ENCODE peak calls at places on chromosomes 3 and 15, in six cellular contexts. F, R, W, O, A and K are unnamed samples.

GRCh38 chr3:99697250-99697649 is 58.9 kb downstream of the COL8A1 start:
- DNase-seq in F (no peak), R (no peak), W (no peak), O (no peak), A (no peak), K (no peak)

GRCh38 chr3:64488938-64489337 is 198.9 kb downstream of the ADAMTS9 start:
- DNase-seq in F (no peak), R (no peak), W (no peak), O (no peak), A (no peak), K (no peak)

GRCh38 chr15:36612063-36612788 is 32.8 kb downstream of the CDIN1 start:
- DNase-seq in F (no peak), R (no peak), W (peak), O (no peak), A (no peak), K (peak)

GRCh38 chr3:8657804-8658311 is 13.3 kb upstream of the SSUH2 start:
- DNase-seq in F (no peak), R (no peak), W (no peak), O (no peak), A (no peak), K (no peak)

GRCh38 chr3:128683957-128684356 is 33.3 kb upstream of the RPN1 start:
- DNase-seq in F (no peak), R (peak), W (no peak), O (no peak), A (no peak), K (no peak)

GRCh38 chr15:57227899-57228298 is 148.4 kb upstream of the CGNL1 start:
- DNase-seq in F (no peak), R (no peak), W (peak), O (no peak), A (no peak), K (no peak)

GRCh38 chr3:133444071-133444774 is 44.4 kb downstream of the BFSP2 start:
- DNase-seq in F (no peak), R (no peak), W (peak), O (no peak), A (peak), K (peak)

GRCh38 chr3:150384517-150385212 is 23.4 kb upstream of the TSC22D2 start:
- DNase-seq in F (no peak), R (peak), W (peak), O (no peak), A (peak), K (no peak)

GRCh38 chr15:34366271-34367043 is 539 bp downstream of the LPCAT4 start:
- DNase-seq in F (peak), R (peak), W (peak), O (peak), A (peak), K (peak)

GRCh38 chr3:44065741-44066140 is 175.9 kb upstream of the TOPAZ1 start:
- DNase-seq in F (no peak), R (no peak), W (no peak), O (no peak), A (no peak), K (no peak)

GRCh38 chr3:186566772-186567071 is 417 bp downstream of the TBCCD1 start:
- DNase-seq in F (no peak), R (no peak), W (no peak), O (no peak), A (no peak), K (no peak)

GRCh38 chr15:38885001-38885400 is 320.4 kb upstream of the RASGRP1 start:
- DNase-seq in F (no peak), R (no peak), W (peak), O (no peak), A (no peak), K (no peak)

GRCh38 chr15:58221591-58222241 is 83.5 kb downstream of the AQP9 start:
- DNase-seq in F (no peak), R (peak), W (peak), O (no peak), A (peak), K (peak)

GRCh38 chr3:21718161-21718765 is 32.7 kb downstream of the ZNF385D start:
- DNase-seq in F (no peak), R (no peak), W (peak), O (no peak), A (no peak), K (no peak)

GRCh38 chr3:86960551-86960950 is 30.4 kb downstream of the VGLL3 start:
- DNase-seq in F (no peak), R (no peak), W (no peak), O (no peak), A (no peak), K (no peak)

GRCh38 chr3:16770021-16770420 is 114.7 kb upstream of the PLCL2 start:
- DNase-seq in F (no peak), R (no peak), W (no peak), O (no peak), A (no peak), K (no peak)

GRCh38 chr15:77014137-77015081 is 19.5 kb downstream of the PSTPIP1 start:
- DNase-seq in F (no peak), R (peak), W (no peak), O (no peak), A (no peak), K (no peak)